ENCODE peak calls at places on chromosomes 12 and 14, in five cellular contexts. U is lung, J is cardiac fibroblast, W is fibroblast of pulmonary artery, X is transverse colon. S is an unnamed sample.
A peak's percentile ranks its signal among the peaks of the same experiment; 100 is the strongest.

GRCh38 chr14:104499784-104500496 is 79.6 kb upstream of the C14orf180 start:
- DNase-seq in U (no peak), J (no peak), W (no peak), X (peak; percentile 25), S (no peak)

GRCh38 chr14:75381642-75382041 is 46.2 kb upstream of the JDP2 start:
- DNase-seq in U (no peak), J (no peak), W (no peak), X (no peak), S (no peak)

GRCh38 chr14:47976139-47976538 is 300.7 kb upstream of the MDGA2 start:
- DNase-seq in U (no peak), J (no peak), W (no peak), X (no peak), S (no peak)

GRCh38 chr12:5076761-5077160 is 33.1 kb downstream of the KCNA5 start:
- DNase-seq in U (no peak), J (no peak), W (no peak), X (no peak), S (no peak)

GRCh38 chr14:91300283-91300841 is 55.9 kb upstream of the GPR68 start:
- DNase-seq in U (no peak), J (no peak), W (no peak), X (no peak), S (no peak)

GRCh38 chr14:104871656-104872468 is 6.8 kb downstream of the CEP170B start:
- DNase-seq in U (no peak), J (no peak), W (no peak), X (no peak), S (no peak)

GRCh38 chr14:54650331-54651017 is 83.5 kb downstream of the SAMD4A start:
- DNase-seq in U (peak; percentile 40), J (peak; percentile 65), W (peak; percentile 66), X (peak; percentile 34), S (no peak)

GRCh38 chr14:66745078-66745477 is 237.1 kb downstream of the GPHN start:
- DNase-seq in U (no peak), J (no peak), W (no peak), X (no peak), S (no peak)

GRCh38 chr12:25372969-25373368 is 122.2 kb upstream of the KRAS start:
- DNase-seq in U (no peak), J (no peak), W (no peak), X (no peak), S (no peak)

GRCh38 chr12:106342397-106343212 is 14.9 kb upstream of the POLR3B start:
- DNase-seq in U (peak; percentile 68), J (peak; percentile 84), W (peak; percentile 78), X (peak; percentile 54), S (peak; percentile 36)

GRCh38 chr14:100649173-100649519 is 61.9 kb upstream of the BEGAIN start:
- DNase-seq in U (no peak), J (no peak), W (no peak), X (no peak), S (no peak)

GRCh38 chr12:19576421-19576925 is 137.2 kb downstream of the AEBP2 start:
- DNase-seq in U (no peak), J (no peak), W (no peak), X (no peak), S (no peak)

GRCh38 chr14:104048758-104049496 is 36.6 kb upstream of the ASPG start:
- DNase-seq in U (no peak), J (peak; percentile 66), W (peak; percentile 59), X (no peak), S (no peak)

GRCh38 chr12:41992029-41992428 is 152.6 kb downstream of the GXYLT1 start:
- DNase-seq in U (no peak), J (no peak), W (no peak), X (no peak), S (peak; percentile 13)

GRCh38 chr12:34398366-34398705 is 376.0 kb downstream of the ALG10 start:
- DNase-seq in U (peak; percentile 26), J (no peak), W (no peak), X (peak; percentile 2), S (no peak)

GRCh38 chr12:6953417-6954315 is 2.5 kb downstream of the PTPN6 start:
- DNase-seq in U (peak; percentile 70), J (peak; percentile 68), W (peak; percentile 59), X (peak; percentile 79), S (no peak)

GRCh38 chr12:103956515-103957027 is 9.1 kb upstream of the TDG start:
- DNase-seq in U (peak; percentile 41), J (no peak), W (no peak), X (no peak), S (peak; percentile 36)

GRCh38 chr14:60965402-60965801 is 15.5 kb downstream of the TRMT5 start:
- DNase-seq in U (no peak), J (peak; percentile 77), W (peak; percentile 78), X (no peak), S (no peak)

GRCh38 chr12:109301643-109302176 is 7.4 kb downstream of the FOXN4 start:
- DNase-seq in U (no peak), J (no peak), W (no peak), X (no peak), S (no peak)

GRCh38 chr14:98008381-98009113 is 1211.4 kb downstream of the VRK1 start:
- DNase-seq in U (no peak), J (no peak), W (no peak), X (no peak), S (no peak)

GRCh38 chr14:72605096-72605920 is 288.6 kb downstream of the DPF3 start:
- DNase-seq in U (no peak), J (no peak), W (no peak), X (no peak), S (no peak)

GRCh38 chr12:120534703-120535655 is 823 bp downstream of the RNF10 start:
- DNase-seq in U (peak; percentile 41), J (peak; percentile 70), W (peak; percentile 70), X (peak; percentile 54), S (peak; percentile 67)

GRCh38 chr14:99327458-99328250 is 55.7 kb upstream of the BCL11B start:
- DNase-seq in U (no peak), J (no peak), W (no peak), X (no peak), S (no peak)

GRCh38 chr14:99191663-99192621 is 80.1 kb downstream of the BCL11B start:
- DNase-seq in U (peak; percentile 53), J (peak; percentile 73), W (peak; percentile 71), X (peak; percentile 52), S (peak; percentile 31)

GRCh38 chr12:63845726-63846125 is 1.2 kb downstream of the SRGAP1 start:
- DNase-seq in U (no peak), J (peak; percentile 36), W (peak; percentile 44), X (peak; percentile 30), S (no peak)

DNA sequence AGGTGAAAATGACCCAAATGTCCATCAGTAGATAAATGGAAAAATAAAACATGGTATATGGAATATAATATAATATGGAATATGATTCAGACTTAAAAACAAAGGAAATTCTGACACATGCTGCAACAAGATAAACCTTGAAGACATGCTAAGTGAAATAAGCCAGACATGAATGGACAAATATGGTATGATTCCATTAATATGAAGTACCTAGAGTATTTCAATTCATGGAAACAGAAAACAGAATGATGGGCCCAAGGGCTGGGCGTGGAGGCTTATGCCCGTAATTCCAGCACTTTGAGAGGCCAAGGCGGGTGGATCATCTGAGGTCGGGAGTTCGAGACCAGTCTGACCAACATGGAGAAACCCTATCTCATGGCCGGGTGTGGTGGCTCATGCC is 22.7 kb upstream of the ORAI1 start:
- DNase-seq in U (no peak), J (no peak), W (no peak), X (no peak), S (no peak)
- TF ChIP-seq CTCF in U (no peak), J (no peak), W (no peak), X (no peak), S (no peak)

DNA sequence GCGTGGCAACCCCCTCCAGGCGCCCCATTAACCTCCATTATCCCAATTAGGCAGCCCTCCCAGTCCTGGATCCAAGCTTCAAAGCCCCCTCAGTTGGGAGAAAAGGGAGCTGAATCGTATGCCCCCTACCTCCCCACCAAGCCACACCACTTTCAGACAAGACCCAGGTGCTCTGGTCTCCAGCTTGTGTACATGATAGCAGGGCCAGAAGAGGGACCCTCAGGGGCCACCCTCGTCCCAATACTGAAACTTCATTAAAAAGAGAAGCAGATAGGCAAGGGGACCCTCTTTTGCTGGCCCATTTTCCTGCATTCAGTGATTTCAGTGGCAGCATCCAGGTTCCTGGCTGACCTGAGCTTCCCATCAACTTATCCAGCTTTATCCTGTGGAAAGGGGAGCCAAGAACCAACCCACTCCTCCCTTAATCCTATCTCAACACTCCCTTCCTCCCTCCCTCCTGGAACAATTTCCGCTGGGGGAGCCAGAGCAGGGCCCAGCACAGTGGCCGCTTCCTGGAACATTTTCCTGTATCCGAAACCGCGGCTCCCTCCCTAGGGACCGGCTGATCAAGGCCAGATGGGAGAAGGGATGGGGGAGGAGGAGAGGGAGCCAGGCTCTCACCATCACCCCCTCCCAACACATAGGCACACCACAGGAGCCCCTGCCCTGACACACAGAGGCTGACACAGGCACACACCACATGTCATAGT is 9.5 kb upstream of the SP7 start:
- DNase-seq in U (no peak), J (peak; percentile 75), W (peak; percentile 61), X (no peak), S (no peak)
- TF ChIP-seq CTCF in U (no peak), J (no peak), W (no peak), X (no peak), S (no peak)

GRCh38 chr14:21989090-21989489 is 315.5 kb upstream of the OR4E1 start:
- DNase-seq in U (no peak), J (no peak), W (peak; percentile 3), X (no peak), S (no peak)

GRCh38 chr14:21985081-21985480 is 311.5 kb upstream of the OR4E1 start:
- DNase-seq in U (no peak), J (no peak), W (no peak), X (no peak), S (no peak)

GRCh38 chr14:21990116-21990515 is 316.5 kb upstream of the OR4E1 start:
- DNase-seq in U (no peak), J (no peak), W (peak; percentile 3), X (no peak), S (no peak)

GRCh38 chr14:21988413-21988812 is 314.8 kb upstream of the OR4E1 start:
- DNase-seq in U (no peak), J (no peak), W (no peak), X (no peak), S (no peak)

GRCh38 chr14:21987937-21988336 is 314.3 kb upstream of the OR4E1 start:
- DNase-seq in U (no peak), J (peak; percentile 20), W (peak; percentile 30), X (no peak), S (peak; percentile 34)
- TF ChIP-seq CTCF in U (no peak), J (peak; percentile 45), W (peak; percentile 58), X (peak; percentile 22), S (peak; percentile 32)

DNA sequence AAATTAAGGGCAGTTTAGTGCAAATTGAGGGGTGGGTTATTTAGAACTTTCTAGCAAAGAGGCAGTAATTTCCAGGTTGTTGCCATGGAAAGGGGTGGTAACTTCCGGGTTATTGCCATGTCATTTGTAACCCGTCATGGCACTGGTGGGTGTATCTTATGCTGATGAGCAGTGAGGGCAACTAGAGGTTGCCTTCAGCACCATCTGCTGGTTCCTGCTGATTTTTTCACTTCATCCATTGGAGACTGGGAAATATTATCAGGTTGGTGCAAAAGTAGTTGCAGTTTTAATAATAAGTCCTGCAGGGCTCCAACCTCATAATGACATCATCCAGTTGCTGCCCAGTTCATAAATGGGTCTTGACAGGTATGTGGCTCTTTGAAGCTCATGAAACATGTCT is 24.4 kb upstream of the SERPINA4 start:
- DNase-seq in U (no peak), J (peak; percentile 12), W (peak; percentile 31), X (no peak), S (no peak)
- TF ChIP-seq CTCF in U (no peak), J (no peak), W (peak; percentile 21), X (no peak), S (no peak)

S was measured in Calu3.